ENCODE peak calls at places on chromosomes 13 and 19, in ten cellular contexts. One of them, this sample, is unnamed.
A peak's percentile ranks its signal among the peaks of the same experiment; 100 is the strongest.

GRCh38 chr13:93941444-93941843 is 538.0 kb downstream of the DCT start:
- DNase-seq in AG09319: no peak
- DNase-seq in occipital lobe: no peak
- DNase-seq in NCI-H2081: no peak
- DNase-seq in WERI-Rb-1: no peak
- DNase-seq in CD4-positive, alpha-beta T cell: no peak
- DNase-seq in prostate gland: no peak
- DNase-seq in NCI-H774: no peak
- DNase-seq in SK-N-DZ: no peak
- DNase-seq in nucleus accumbens: no peak
- DNase-seq in this sample: no peak

GRCh38 chr13:20616059-20616797 is 49.3 kb downstream of the IFT88 start:
- DNase-seq in occipital lobe: no peak
- DNase-seq in CD4-positive, alpha-beta T cell: no peak
- DNase-seq in NCI-H2081: no peak
- DNase-seq in SK-N-DZ: no peak
- DNase-seq in prostate gland: no peak
- DNase-seq in NCI-H774: no peak
- DNase-seq in AG09319: peak; percentile 32
- DNase-seq in WERI-Rb-1: no peak
- DNase-seq in nucleus accumbens: no peak
- DNase-seq in this sample: no peak

GRCh38 chr13:111322001-111322915 is 1.8 kb downstream of the TEX29 start:
- DNase-seq in CD4-positive, alpha-beta T cell: no peak
- DNase-seq in prostate gland: no peak
- DNase-seq in WERI-Rb-1: no peak
- DNase-seq in SK-N-DZ: no peak
- DNase-seq in nucleus accumbens: no peak
- DNase-seq in occipital lobe: no peak
- DNase-seq in AG09319: no peak
- DNase-seq in NCI-H774: no peak
- DNase-seq in NCI-H2081: no peak
- DNase-seq in this sample: no peak

GRCh38 chr19:3068071-3068470 is 5.8 kb upstream of the TLE5 start:
- DNase-seq in NCI-H2081: peak; percentile 86
- DNase-seq in AG09319: no peak
- DNase-seq in occipital lobe: no peak
- DNase-seq in nucleus accumbens: no peak
- DNase-seq in CD4-positive, alpha-beta T cell: no peak
- DNase-seq in WERI-Rb-1: peak; percentile 96
- DNase-seq in NCI-H774: peak; percentile 81
- DNase-seq in SK-N-DZ: peak; percentile 73
- DNase-seq in prostate gland: no peak
- DNase-seq in this sample: no peak

GRCh38 chr13:80251403-80251802 is 89.5 kb downstream of the SPRY2 start:
- DNase-seq in NCI-H774: no peak
- DNase-seq in CD4-positive, alpha-beta T cell: no peak
- DNase-seq in NCI-H2081: peak; percentile 2
- DNase-seq in occipital lobe: no peak
- DNase-seq in prostate gland: no peak
- DNase-seq in SK-N-DZ: no peak
- DNase-seq in nucleus accumbens: no peak
- DNase-seq in AG09319: no peak
- DNase-seq in WERI-Rb-1: no peak
- DNase-seq in this sample: no peak

GRCh38 chr19:9323557-9323918 is 441 bp upstream of the ZNF559 start:
- DNase-seq in WERI-Rb-1: peak; percentile 81
- DNase-seq in CD4-positive, alpha-beta T cell: no peak
- DNase-seq in nucleus accumbens: peak; percentile 70
- DNase-seq in NCI-H774: peak; percentile 74
- DNase-seq in NCI-H2081: peak; percentile 88
- DNase-seq in AG09319: peak; percentile 48
- DNase-seq in occipital lobe: peak; percentile 63
- DNase-seq in prostate gland: peak; percentile 44
- DNase-seq in SK-N-DZ: peak; percentile 84
- DNase-seq in this sample: peak; percentile 80

GRCh38 chr13:110575322-110576069 is 14.0 kb upstream of the RAB20 start:
- DNase-seq in prostate gland: no peak
- DNase-seq in WERI-Rb-1: peak; percentile 61
- DNase-seq in AG09319: no peak
- DNase-seq in CD4-positive, alpha-beta T cell: no peak
- DNase-seq in NCI-H2081: no peak
- DNase-seq in SK-N-DZ: peak; percentile 17
- DNase-seq in NCI-H774: peak; percentile 30
- DNase-seq in occipital lobe: no peak
- DNase-seq in nucleus accumbens: no peak
- DNase-seq in this sample: no peak

GRCh38 chr13:33871207-33872004 is 53.5 kb downstream of the RFC3 start:
- DNase-seq in occipital lobe: no peak
- DNase-seq in WERI-Rb-1: peak; percentile 46
- DNase-seq in AG09319: no peak
- DNase-seq in SK-N-DZ: no peak
- DNase-seq in prostate gland: no peak
- DNase-seq in nucleus accumbens: no peak
- DNase-seq in CD4-positive, alpha-beta T cell: no peak
- DNase-seq in NCI-H2081: no peak
- DNase-seq in NCI-H774: no peak
- DNase-seq in this sample: no peak

GRCh38 chr13:111853766-111854165 is 213.2 kb upstream of the SOX1 start:
- DNase-seq in AG09319: no peak
- DNase-seq in NCI-H774: peak; percentile 100
- DNase-seq in SK-N-DZ: no peak
- DNase-seq in CD4-positive, alpha-beta T cell: no peak
- DNase-seq in occipital lobe: no peak
- DNase-seq in NCI-H2081: peak; percentile 96
- DNase-seq in WERI-Rb-1: no peak
- DNase-seq in nucleus accumbens: no peak
- DNase-seq in prostate gland: no peak
- DNase-seq in this sample: no peak

GRCh38 chr19:55206664-55207500 is 2.4 kb downstream of the PTPRH start:
- DNase-seq in NCI-H774: peak; percentile 67
- DNase-seq in CD4-positive, alpha-beta T cell: no peak
- DNase-seq in prostate gland: no peak
- DNase-seq in NCI-H2081: peak; percentile 15
- DNase-seq in occipital lobe: peak; percentile 54
- DNase-seq in nucleus accumbens: peak; percentile 10
- DNase-seq in WERI-Rb-1: peak; percentile 79
- DNase-seq in SK-N-DZ: peak; percentile 32
- DNase-seq in AG09319: peak; percentile 62
- DNase-seq in this sample: no peak

GRCh38 chr13:22064854-22065646 is 394.2 kb downstream of the FGF9 start:
- DNase-seq in NCI-H774: no peak
- DNase-seq in WERI-Rb-1: no peak
- DNase-seq in nucleus accumbens: no peak
- DNase-seq in SK-N-DZ: no peak
- DNase-seq in prostate gland: no peak
- DNase-seq in occipital lobe: no peak
- DNase-seq in CD4-positive, alpha-beta T cell: no peak
- DNase-seq in NCI-H2081: no peak
- DNase-seq in AG09319: no peak
- DNase-seq in this sample: no peak

GRCh38 chr19:18843960-18844359 is 12.2 kb downstream of the UPF1 start:
- DNase-seq in WERI-Rb-1: no peak
- DNase-seq in nucleus accumbens: no peak
- DNase-seq in NCI-H774: no peak
- DNase-seq in occipital lobe: no peak
- DNase-seq in CD4-positive, alpha-beta T cell: no peak
- DNase-seq in AG09319: no peak
- DNase-seq in SK-N-DZ: no peak
- DNase-seq in NCI-H2081: no peak
- DNase-seq in prostate gland: no peak
- DNase-seq in this sample: no peak